ENCODE peak calls at places on chromosome 2, in nine cellular contexts. M, N, O, K, P, G, V, Q and S are unnamed samples.

GRCh38 chr2:205808493-205809121 is 126.3 kb downstream of the NRP2 start:
- DNase-seq in P (no peak), O (no peak), Q (no peak), K (no peak), N (no peak), M (no peak), V (no peak), G (peak), S (no peak)

GRCh38 chr2:175684466-175684865 is 317.6 kb downstream of the LNPK start:
- DNase-seq in N (no peak), K (no peak), M (no peak), Q (no peak), V (no peak), G (no peak), P (no peak), O (no peak), S (no peak)

GRCh38 chr2:176931588-176932563 is 280.7 kb upstream of the HNRNPA3 start:
- DNase-seq in P (no peak), M (no peak), G (peak), N (peak), V (no peak), O (peak), Q (no peak), K (no peak), S (peak)

GRCh38 chr2:189602233-189602632 is 21.6 kb upstream of the SLC40A1 start:
- DNase-seq in G (no peak), K (no peak), V (no peak), O (no peak), N (no peak), M (no peak), P (no peak), Q (no peak), S (no peak)

GRCh38 chr2:157444643-157445040 is 753 bp upstream of the CYTIP start:
- DNase-seq in Q (no peak), M (peak), O (no peak), N (no peak), G (no peak), P (no peak), V (no peak), K (no peak), S (peak)

GRCh38 chr2:234999740-235000425 is 48.1 kb downstream of the SH3BP4 start:
- DNase-seq in M (no peak), P (peak), N (no peak), O (no peak), K (peak), Q (no peak), G (no peak), V (no peak), S (no peak)

GRCh38 chr2:75277111-75277510 is 77.8 kb upstream of the TACR1 start:
- DNase-seq in M (no peak), P (no peak), Q (no peak), V (no peak), K (no peak), G (peak), O (no peak), N (no peak), S (no peak)

GRCh38 chr2:231399853-231400667 is 4.5 kb downstream of the B3GNT7 start:
- DNase-seq in K (no peak), P (peak), G (peak), N (no peak), M (no peak), V (peak), O (no peak), Q (no peak), S (no peak)

GRCh38 chr2:28394331-28394877 is 1.7 kb downstream of the FOSL2 start:
- DNase-seq in M (no peak), K (peak), O (no peak), G (peak), P (peak), Q (no peak), V (peak), N (no peak), S (no peak)

GRCh38 chr2:129902731-129903585 is 76.5 kb upstream of the RAB6C start:
- DNase-seq in O (no peak), P (peak), Q (no peak), N (no peak), V (peak), G (no peak), K (no peak), M (no peak), S (no peak)
- H3K4me3 ChIP-seq in O (no peak), P (no peak), Q (no peak), N (no peak), V (no peak), G (no peak), K (no peak), M (no peak), S (no peak)

GRCh38 chr2:78908973-78909372 is 116.5 kb upstream of the REG3G start:
- DNase-seq in K (no peak), V (no peak), M (no peak), Q (no peak), G (no peak), N (no peak), O (no peak), P (no peak), S (no peak)

GRCh38 chr2:78913284-78913683 is 112.2 kb upstream of the REG3G start:
- DNase-seq in V (no peak), M (no peak), O (no peak), K (no peak), G (no peak), P (no peak), N (no peak), Q (no peak), S (no peak)
- H3K4me3 ChIP-seq in V (no peak), M (no peak), O (no peak), K (no peak), G (no peak), P (no peak), N (no peak), Q (no peak), S (no peak)

GRCh38 chr2:182972548-182972942 is 65.7 kb downstream of the NCKAP1 start:
- DNase-seq in N (no peak), M (no peak), K (no peak), V (no peak), Q (no peak), O (no peak), G (no peak), P (no peak), S (no peak)
- H3K4me3 ChIP-seq in N (no peak), M (no peak), K (no peak), V (no peak), Q (no peak), O (no peak), G (no peak), P (no peak), S (no peak)

GRCh38 chr2:209913786-209914185 is 88.7 kb upstream of the RPE start:
- DNase-seq in V (no peak), G (no peak), M (no peak), P (no peak), O (no peak), N (no peak), K (no peak), Q (no peak), S (no peak)
- H3K4me3 ChIP-seq in V (no peak), G (no peak), M (no peak), P (no peak), O (no peak), N (no peak), K (no peak), Q (no peak), S (no peak)

GRCh38 chr2:64748147-64748546 is 94.4 kb upstream of the SERTAD2 start:
- DNase-seq in K (no peak), Q (no peak), G (no peak), O (no peak), N (no peak), V (no peak), M (peak), P (no peak), S (no peak)
- H3K4me3 ChIP-seq in K (no peak), Q (no peak), G (peak), O (no peak), N (no peak), V (no peak), M (peak), P (no peak), S (peak)

GRCh38 chr2:73156539-73157124 is 43.9 kb upstream of the RAB11FIP5 start:
- DNase-seq in Q (peak), N (peak), M (no peak), P (peak), O (no peak), G (peak), K (peak), V (peak), S (peak)
- H3K4me3 ChIP-seq in Q (no peak), N (no peak), M (no peak), P (no peak), O (no peak), G (peak), K (no peak), V (no peak), S (no peak)

GRCh38 chr2:217789736-217790181 is 213.0 kb downstream of the TNS1 start:
- DNase-seq in G (no peak), Q (no peak), V (no peak), P (peak), N (no peak), O (no peak), K (peak), M (no peak), S (no peak)

GRCh38 chr2:217790681-217791392 is 212.0 kb downstream of the TNS1 start:
- DNase-seq in Q (no peak), N (no peak), O (no peak), P (peak), M (no peak), K (no peak), V (no peak), G (peak), S (no peak)

GRCh38 chr2:217789003-217789735 is 213.6 kb downstream of the TNS1 start:
- DNase-seq in N (peak), G (peak), O (peak), Q (peak), M (peak), K (peak), V (peak), P (peak), S (peak)

GRCh38 chr2:217788669-217789002 is 214.2 kb downstream of the TNS1 start:
- DNase-seq in M (no peak), V (no peak), P (no peak), Q (no peak), O (no peak), G (no peak), N (no peak), K (no peak), S (no peak)

DNA sequence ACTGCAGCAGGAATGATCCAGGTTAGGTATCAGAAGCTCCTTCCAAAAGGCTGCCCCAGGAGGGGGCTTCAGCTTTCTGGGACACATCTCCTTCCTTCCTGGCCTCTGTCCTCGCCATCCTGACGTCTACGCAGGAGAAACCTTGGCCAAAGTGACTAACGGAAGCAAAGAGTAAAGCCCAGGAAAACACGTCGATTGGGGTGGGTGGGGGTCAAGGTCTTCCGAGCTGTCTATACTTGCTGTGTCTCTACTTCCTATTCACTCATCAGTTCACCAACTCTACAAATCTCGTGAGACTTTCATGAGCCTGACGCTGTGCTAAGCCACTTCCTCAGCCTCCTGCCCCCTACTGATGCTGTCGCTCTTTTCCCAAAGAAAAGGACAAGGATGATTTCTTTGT is 212.6 kb downstream of the TNS1 start:
- DNase-seq in O (no peak), P (no peak), K (no peak), V (no peak), M (peak), N (no peak), Q (peak), G (no peak), S (no peak)
- H3K4me3 ChIP-seq in O (no peak), P (no peak), K (no peak), V (no peak), M (no peak), N (peak), Q (no peak), G (no peak), S (no peak)

DNA sequence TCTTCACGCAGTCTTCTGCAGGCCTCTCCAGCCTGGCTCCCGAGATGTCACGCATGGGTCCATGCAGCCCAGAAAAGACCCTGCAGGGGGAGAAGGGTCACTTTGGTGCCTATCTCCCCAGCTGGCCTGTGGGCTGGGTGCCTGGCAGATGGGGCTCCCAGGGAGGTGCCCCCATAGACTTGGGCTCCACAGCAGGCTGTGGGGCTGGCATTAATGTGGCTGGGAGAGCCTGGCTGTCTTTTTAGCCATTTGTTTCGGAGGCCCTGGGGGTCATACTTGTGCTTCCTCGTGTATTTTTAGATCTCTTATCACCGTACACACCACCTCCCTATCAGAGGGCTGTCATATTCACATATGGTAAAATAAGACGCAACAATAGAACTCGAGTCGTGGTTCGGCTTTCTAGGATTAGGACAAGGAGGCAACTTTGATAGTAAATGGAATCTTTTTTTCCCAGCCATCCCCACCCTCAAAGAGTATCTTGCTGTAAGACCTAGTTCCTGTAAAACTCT is 74.5 kb downstream of the LRRFIP1 start:
- DNase-seq in G (no peak), P (no peak), K (no peak), V (no peak), Q (no peak), M (no peak), N (no peak), O (no peak), S (no peak)
- H3K4me3 ChIP-seq in G (peak), P (no peak), K (no peak), V (peak), Q (no peak), M (peak), N (peak), O (no peak), S (no peak)